ENCODE peak calls at places on chromosomes 2 and 18, in five cellular contexts. C, Y, V, F and Z are unnamed samples.

GRCh38 chr2:69774984-69775982 is 33.3 kb downstream of the ANXA4 start:
- DNase-seq in C (no peak), Y (no peak), V (no peak), F (no peak), Z (peak)

GRCh38 chr2:46849080-46849715 is 66.4 kb downstream of the MCFD2 start:
- DNase-seq in C (no peak), Y (peak), V (no peak), F (peak), Z (no peak)

GRCh38 chr18:72995558-72995957 is 127.8 kb upstream of the NETO1 start:
- DNase-seq in C (no peak), Y (no peak), V (no peak), F (no peak), Z (no peak)

GRCh38 chr2:946073-947005 is 4.3 kb upstream of the SNTG2 start:
- DNase-seq in C (no peak), Y (no peak), V (no peak), F (no peak), Z (no peak)

GRCh38 chr2:105746177-105747080 is 1.7 kb downstream of the NCK2 start:
- DNase-seq in C (no peak), Y (peak), V (no peak), F (peak), Z (peak)

GRCh38 chr18:24868760-24869237 is 408.4 kb downstream of the HRH4 start:
- DNase-seq in C (no peak), Y (no peak), V (peak), F (no peak), Z (no peak)

GRCh38 chr2:54597153-54597827 is 126.2 kb upstream of the EML6 start:
- DNase-seq in C (no peak), Y (peak), V (no peak), F (peak), Z (peak)

GRCh38 chr2:88638743-88639142 is 11.5 kb upstream of the EIF2AK3 start:
- DNase-seq in C (no peak), Y (no peak), V (no peak), F (no peak), Z (no peak)

GRCh38 chr2:72111061-72111460 is 36.6 kb downstream of the CYP26B1 start:
- DNase-seq in C (no peak), Y (no peak), V (no peak), F (peak), Z (peak)

GRCh38 chr2:42618972-42619371 is 50.5 kb downstream of the MTA3 start:
- DNase-seq in C (no peak), Y (no peak), V (no peak), F (no peak), Z (no peak)

GRCh38 chr2:59885536-59885935 is 667.9 kb downstream of the BCL11A start:
- DNase-seq in C (no peak), Y (no peak), V (no peak), F (no peak), Z (no peak)

GRCh38 chr2:232203936-232204335 is 174.6 kb upstream of the ALPP start:
- DNase-seq in C (no peak), Y (no peak), V (no peak), F (no peak), Z (no peak)